ENCODE peak calls at places on chromosomes 16 and 17, in ten cellular contexts. One of them, this sample, is unnamed.
A peak's percentile ranks its signal among the peaks of the same experiment; 100 is the strongest.

GRCh38 chr17:43670645-43671074 is 8.9 kb upstream of the MEOX1 start:
- ATAC-seq in body of pancreas: no peak
- ATAC-seq in HCT116: no peak
- ATAC-seq in heart left ventricle: no peak
- ATAC-seq in HepG2: no peak
- ATAC-seq in GM12878: peak; percentile 29
- ATAC-seq in gastrocnemius medialis: no peak
- ATAC-seq in A549: no peak
- ATAC-seq in right lobe of liver: no peak
- ATAC-seq in upper lobe of left lung: no peak
- ATAC-seq in this sample: no peak

GRCh38 chr16:19560078-19560477 is 4.6 kb downstream of the VPS35L start:
- ATAC-seq in A549: no peak
- ATAC-seq in GM12878: no peak
- ATAC-seq in gastrocnemius medialis: no peak
- ATAC-seq in body of pancreas: no peak
- ATAC-seq in heart left ventricle: no peak
- ATAC-seq in HCT116: no peak
- ATAC-seq in right lobe of liver: no peak
- ATAC-seq in HepG2: no peak
- ATAC-seq in upper lobe of left lung: no peak
- ATAC-seq in this sample: no peak

GRCh38 chr17:74971069-74971841 is 1.3 kb downstream of the HID1 start:
- ATAC-seq in right lobe of liver: no peak
- ATAC-seq in heart left ventricle: no peak
- ATAC-seq in upper lobe of left lung: no peak
- ATAC-seq in gastrocnemius medialis: no peak
- ATAC-seq in A549: no peak
- ATAC-seq in HCT116: no peak
- ATAC-seq in body of pancreas: no peak
- ATAC-seq in GM12878: no peak
- ATAC-seq in HepG2: peak; percentile 39
- ATAC-seq in this sample: no peak

GRCh38 chr16:29842732-29843346 is 20.2 kb downstream of the CDIPT start:
- ATAC-seq in A549: peak; percentile 63
- ATAC-seq in upper lobe of left lung: no peak
- ATAC-seq in HCT116: peak; percentile 80
- ATAC-seq in body of pancreas: no peak
- ATAC-seq in HepG2: peak; percentile 52
- ATAC-seq in heart left ventricle: no peak
- ATAC-seq in right lobe of liver: no peak
- ATAC-seq in gastrocnemius medialis: no peak
- ATAC-seq in GM12878: peak; percentile 57
- ATAC-seq in this sample: no peak

GRCh38 chr17:3964203-3965122 is at the start of gene ATP2A3:
- ATAC-seq in HCT116: peak; percentile 77
- ATAC-seq in right lobe of liver: peak; percentile 36
- ATAC-seq in A549: peak; percentile 72
- ATAC-seq in HepG2: peak; percentile 9
- ATAC-seq in heart left ventricle: peak; percentile 73
- ATAC-seq in GM12878: peak; percentile 75
- ATAC-seq in upper lobe of left lung: peak; percentile 69
- ATAC-seq in gastrocnemius medialis: no peak
- ATAC-seq in body of pancreas: peak; percentile 41
- ATAC-seq in this sample: peak; percentile 40

GRCh38 chr16:68359398-68360191 is 48.8 kb downstream of the PRMT7 start:
- ATAC-seq in HepG2: peak; percentile 3
- ATAC-seq in body of pancreas: no peak
- ATAC-seq in heart left ventricle: no peak
- ATAC-seq in upper lobe of left lung: no peak
- ATAC-seq in gastrocnemius medialis: no peak
- ATAC-seq in A549: no peak
- ATAC-seq in GM12878: no peak
- ATAC-seq in HCT116: no peak
- ATAC-seq in right lobe of liver: no peak
- ATAC-seq in this sample: no peak

GRCh38 chr17:75450270-75450669 is 6.2 kb upstream of the TMEM94 start:
- ATAC-seq in upper lobe of left lung: no peak
- ATAC-seq in GM12878: no peak
- ATAC-seq in HCT116: no peak
- ATAC-seq in A549: no peak
- ATAC-seq in right lobe of liver: no peak
- ATAC-seq in body of pancreas: no peak
- ATAC-seq in heart left ventricle: no peak
- ATAC-seq in gastrocnemius medialis: no peak
- ATAC-seq in HepG2: no peak
- ATAC-seq in this sample: no peak

GRCh38 chr16:75555213-75555706 is 792 bp downstream of the TMEM231 start:
- ATAC-seq in right lobe of liver: peak; percentile 59
- ATAC-seq in heart left ventricle: peak; percentile 89
- ATAC-seq in body of pancreas: peak; percentile 74
- ATAC-seq in GM12878: peak; percentile 66
- ATAC-seq in HepG2: peak; percentile 89
- ATAC-seq in gastrocnemius medialis: peak; percentile 81
- ATAC-seq in A549: peak; percentile 91
- ATAC-seq in upper lobe of left lung: peak; percentile 91
- ATAC-seq in HCT116: peak; percentile 84
- ATAC-seq in this sample: peak; percentile 77

GRCh38 chr16:878071-878784 is 77.7 kb upstream of the GNG13 start:
- ATAC-seq in gastrocnemius medialis: no peak
- ATAC-seq in A549: peak; percentile 63
- ATAC-seq in body of pancreas: no peak
- ATAC-seq in heart left ventricle: no peak
- ATAC-seq in GM12878: no peak
- ATAC-seq in right lobe of liver: no peak
- ATAC-seq in HCT116: peak; percentile 97
- ATAC-seq in upper lobe of left lung: no peak
- ATAC-seq in HepG2: no peak
- ATAC-seq in this sample: no peak

GRCh38 chr17:81306898-81307510 is 11.9 kb upstream of the SLC38A10 start:
- ATAC-seq in HepG2: no peak
- ATAC-seq in HCT116: no peak
- ATAC-seq in heart left ventricle: no peak
- ATAC-seq in GM12878: no peak
- ATAC-seq in body of pancreas: no peak
- ATAC-seq in right lobe of liver: no peak
- ATAC-seq in upper lobe of left lung: no peak
- ATAC-seq in A549: peak; percentile 3
- ATAC-seq in gastrocnemius medialis: no peak
- ATAC-seq in this sample: no peak

GRCh38 chr16:56450275-56450889 is 750 bp downstream of the NUDT21 start:
- ATAC-seq in HepG2: no peak
- ATAC-seq in gastrocnemius medialis: no peak
- ATAC-seq in A549: no peak
- ATAC-seq in right lobe of liver: no peak
- ATAC-seq in heart left ventricle: no peak
- ATAC-seq in HCT116: no peak
- ATAC-seq in body of pancreas: no peak
- ATAC-seq in GM12878: peak; percentile 2
- ATAC-seq in upper lobe of left lung: no peak
- ATAC-seq in this sample: no peak

GRCh38 chr16:54076006-54076504 is 210.5 kb downstream of the IRX3 start:
- ATAC-seq in A549: no peak
- ATAC-seq in upper lobe of left lung: no peak
- ATAC-seq in HCT116: no peak
- ATAC-seq in gastrocnemius medialis: no peak
- ATAC-seq in HepG2: no peak
- ATAC-seq in body of pancreas: no peak
- ATAC-seq in heart left ventricle: no peak
- ATAC-seq in GM12878: no peak
- ATAC-seq in right lobe of liver: no peak
- ATAC-seq in this sample: no peak

GRCh38 chr16:14650629-14651028 is 17.9 kb downstream of the BFAR start:
- ATAC-seq in upper lobe of left lung: no peak
- ATAC-seq in HepG2: no peak
- ATAC-seq in heart left ventricle: no peak
- ATAC-seq in body of pancreas: no peak
- ATAC-seq in GM12878: no peak
- ATAC-seq in HCT116: no peak
- ATAC-seq in right lobe of liver: no peak
- ATAC-seq in A549: no peak
- ATAC-seq in gastrocnemius medialis: no peak
- ATAC-seq in this sample: no peak

DNA sequence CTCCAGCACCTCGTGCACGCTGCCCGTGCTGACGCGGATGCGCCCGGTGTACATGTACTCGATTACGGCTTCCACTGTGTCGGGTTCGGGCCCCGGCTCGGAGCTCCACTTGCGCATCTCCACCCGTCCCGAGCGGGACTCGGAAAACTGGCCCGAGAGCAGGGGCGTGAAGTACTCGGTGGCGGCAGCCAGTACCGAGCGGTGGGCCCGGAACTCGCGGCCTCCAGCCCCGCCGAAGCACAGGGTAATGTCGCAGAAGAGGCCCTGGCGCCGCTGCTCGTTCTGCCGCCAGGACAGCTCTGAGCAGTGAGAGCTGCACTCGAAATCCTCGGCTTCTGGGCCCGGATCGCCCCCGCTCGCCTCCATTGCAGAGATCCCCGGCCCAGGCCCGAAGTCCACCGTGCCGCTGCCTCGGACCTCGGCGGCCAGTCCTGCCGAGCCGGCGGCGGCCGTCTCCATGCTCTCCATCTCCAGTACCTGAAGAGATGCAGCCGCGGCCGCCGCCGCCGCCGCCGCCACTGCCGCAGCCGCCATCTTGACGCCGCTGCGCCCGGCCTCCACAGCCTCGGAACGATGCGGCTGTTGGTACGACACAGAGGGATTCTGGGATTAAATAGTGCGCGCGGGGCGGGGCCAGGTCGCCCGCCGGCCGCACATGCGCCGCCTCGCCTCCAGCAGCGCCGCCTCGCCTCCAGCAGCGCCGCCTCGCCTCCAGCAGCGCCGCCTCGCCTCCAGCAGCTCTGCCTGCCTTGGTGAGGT is at the start of gene KLHL11:
- ATAC-seq in HepG2: peak; percentile 93
- ATAC-seq in GM12878: peak; percentile 96
- ATAC-seq in heart left ventricle: peak; percentile 99
- ATAC-seq in gastrocnemius medialis: peak; percentile 95
- ATAC-seq in HCT116: peak; percentile 96
- ATAC-seq in upper lobe of left lung: peak; percentile 97
- ATAC-seq in A549: peak; percentile 89
- ATAC-seq in right lobe of liver: peak; percentile 93
- ATAC-seq in body of pancreas: peak; percentile 98
- ATAC-seq in this sample: peak; percentile 98
- TF ChIP-seq POLR2A in HepG2: peak; percentile 82
- TF ChIP-seq POLR2A in GM12878: peak; percentile 93
- TF ChIP-seq POLR2A in heart left ventricle: peak; percentile 97
- TF ChIP-seq POLR2A in gastrocnemius medialis: peak; percentile 88
- TF ChIP-seq POLR2A in HCT116: peak; percentile 89
- TF ChIP-seq POLR2A in upper lobe of left lung: peak; percentile 80
- TF ChIP-seq POLR2A in A549: peak; percentile 96
- TF ChIP-seq POLR2A in right lobe of liver: peak; percentile 91
- TF ChIP-seq POLR2A in body of pancreas: peak; percentile 78
- TF ChIP-seq POLR2A in this sample: peak; percentile 85

GRCh38 chr16:2151188-2152091 is 3.0 kb downstream of the RAB26 start:
- ATAC-seq in GM12878: no peak
- ATAC-seq in heart left ventricle: no peak
- ATAC-seq in HepG2: no peak
- ATAC-seq in upper lobe of left lung: no peak
- ATAC-seq in body of pancreas: no peak
- ATAC-seq in gastrocnemius medialis: no peak
- ATAC-seq in right lobe of liver: no peak
- ATAC-seq in HCT116: peak; percentile 4
- ATAC-seq in A549: no peak
- ATAC-seq in this sample: no peak
- TF ChIP-seq POLR2A in GM12878: no peak
- TF ChIP-seq POLR2A in heart left ventricle: no peak
- TF ChIP-seq POLR2A in HepG2: peak; percentile 78
- TF ChIP-seq POLR2A in upper lobe of left lung: no peak
- TF ChIP-seq POLR2A in body of pancreas: no peak
- TF ChIP-seq POLR2A in gastrocnemius medialis: no peak
- TF ChIP-seq POLR2A in right lobe of liver: no peak
- TF ChIP-seq POLR2A in HCT116: no peak
- TF ChIP-seq POLR2A in A549: peak; percentile 5
- TF ChIP-seq POLR2A in this sample: no peak

DNA sequence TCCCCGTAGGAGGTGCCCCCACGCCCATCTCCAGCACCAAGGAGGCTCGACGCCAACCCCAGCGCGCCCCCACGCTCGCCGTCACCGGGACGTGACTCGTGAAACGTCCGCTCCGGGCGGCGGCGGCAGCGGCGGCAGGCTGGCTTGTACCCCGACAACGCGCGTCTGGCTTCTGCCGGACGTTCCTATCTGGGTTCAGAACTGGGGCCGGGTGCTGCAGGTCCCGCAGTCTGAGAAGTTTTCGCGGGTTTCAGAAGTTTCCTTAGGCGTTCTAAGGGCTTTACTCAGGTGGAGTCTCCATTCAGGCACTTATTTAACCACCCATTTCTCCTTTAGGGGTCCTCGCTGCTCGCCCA is 672 bp upstream of the ALKBH5 start:
- ATAC-seq in A549: peak; percentile 75
- ATAC-seq in gastrocnemius medialis: peak; percentile 66
- ATAC-seq in HepG2: peak; percentile 52
- ATAC-seq in GM12878: peak; percentile 61
- ATAC-seq in body of pancreas: peak; percentile 31
- ATAC-seq in right lobe of liver: peak; percentile 56
- ATAC-seq in HCT116: peak; percentile 69
- ATAC-seq in heart left ventricle: peak; percentile 62
- ATAC-seq in upper lobe of left lung: peak; percentile 77
- ATAC-seq in this sample: peak; percentile 69
- TF ChIP-seq POLR2A in A549: peak; percentile 81
- TF ChIP-seq POLR2A in gastrocnemius medialis: peak; percentile 36
- TF ChIP-seq POLR2A in HepG2: peak; percentile 70
- TF ChIP-seq POLR2A in GM12878: peak; percentile 87
- TF ChIP-seq POLR2A in body of pancreas: no peak
- TF ChIP-seq POLR2A in right lobe of liver: peak; percentile 55
- TF ChIP-seq POLR2A in HCT116: peak; percentile 62
- TF ChIP-seq POLR2A in heart left ventricle: peak; percentile 48
- TF ChIP-seq POLR2A in upper lobe of left lung: peak; percentile 32
- TF ChIP-seq POLR2A in this sample: peak; percentile 34

GRCh38 chr17:78706271-78706915 is 75.7 kb downstream of the CYTH1 start:
- ATAC-seq in right lobe of liver: no peak
- ATAC-seq in body of pancreas: no peak
- ATAC-seq in heart left ventricle: no peak
- ATAC-seq in A549: peak; percentile 65
- ATAC-seq in HepG2: no peak
- ATAC-seq in gastrocnemius medialis: no peak
- ATAC-seq in upper lobe of left lung: no peak
- ATAC-seq in GM12878: peak; percentile 80
- ATAC-seq in HCT116: no peak
- ATAC-seq in this sample: no peak

GRCh38 chr17:78707923-78708322 is 74.2 kb downstream of the CYTH1 start:
- ATAC-seq in HCT116: peak; percentile 7
- ATAC-seq in heart left ventricle: no peak
- ATAC-seq in HepG2: no peak
- ATAC-seq in A549: no peak
- ATAC-seq in GM12878: no peak
- ATAC-seq in body of pancreas: no peak
- ATAC-seq in upper lobe of left lung: no peak
- ATAC-seq in right lobe of liver: no peak
- ATAC-seq in gastrocnemius medialis: no peak
- ATAC-seq in this sample: no peak

GRCh38 chr17:78705071-78705470 is 77.0 kb downstream of the CYTH1 start:
- ATAC-seq in HepG2: no peak
- ATAC-seq in right lobe of liver: no peak
- ATAC-seq in body of pancreas: no peak
- ATAC-seq in upper lobe of left lung: no peak
- ATAC-seq in HCT116: no peak
- ATAC-seq in GM12878: no peak
- ATAC-seq in gastrocnemius medialis: no peak
- ATAC-seq in A549: no peak
- ATAC-seq in heart left ventricle: peak; percentile 82
- ATAC-seq in this sample: no peak

GRCh38 chr17:78707016-78707415 is 75.1 kb downstream of the CYTH1 start:
- ATAC-seq in right lobe of liver: no peak
- ATAC-seq in gastrocnemius medialis: no peak
- ATAC-seq in heart left ventricle: no peak
- ATAC-seq in HepG2: no peak
- ATAC-seq in GM12878: no peak
- ATAC-seq in A549: no peak
- ATAC-seq in HCT116: no peak
- ATAC-seq in body of pancreas: no peak
- ATAC-seq in upper lobe of left lung: no peak
- ATAC-seq in this sample: no peak

GRCh38 chr17:78704594-78704993 is 77.5 kb downstream of the CYTH1 start:
- ATAC-seq in HCT116: no peak
- ATAC-seq in upper lobe of left lung: no peak
- ATAC-seq in heart left ventricle: no peak
- ATAC-seq in GM12878: no peak
- ATAC-seq in gastrocnemius medialis: no peak
- ATAC-seq in body of pancreas: no peak
- ATAC-seq in right lobe of liver: no peak
- ATAC-seq in HepG2: no peak
- ATAC-seq in A549: no peak
- ATAC-seq in this sample: no peak
- TF ChIP-seq POLR2A in HCT116: no peak
- TF ChIP-seq POLR2A in upper lobe of left lung: no peak
- TF ChIP-seq POLR2A in heart left ventricle: no peak
- TF ChIP-seq POLR2A in GM12878: no peak
- TF ChIP-seq POLR2A in gastrocnemius medialis: no peak
- TF ChIP-seq POLR2A in body of pancreas: no peak
- TF ChIP-seq POLR2A in right lobe of liver: no peak
- TF ChIP-seq POLR2A in HepG2: no peak
- TF ChIP-seq POLR2A in A549: no peak
- TF ChIP-seq POLR2A in this sample: no peak

This sample was measured in gastroesophageal sphincter.